ENCODE peak calls at places on chromosomes 12 and 14, in four cellular contexts. One of them, this sample, is unnamed.
A peak's percentile ranks its signal among the peaks of the same experiment; 100 is the strongest.

GRCh38 chr14:74516451-74517155 is 23.0 kb downstream of the ISCA2 start:
- DNase-seq in KBM-7: no peak
- DNase-seq in Daoy: peak; percentile 67
- DNase-seq in HEK293T: no peak
- DNase-seq in this sample: no peak

GRCh38 chr14:28488658-28489057 is 277.9 kb upstream of the FOXG1 start:
- DNase-seq in HEK293T: no peak
- DNase-seq in KBM-7: no peak
- DNase-seq in Daoy: no peak
- DNase-seq in this sample: no peak

GRCh38 chr12:11446372-11446771 is 51.0 kb upstream of the PRB2 start:
- DNase-seq in KBM-7: no peak
- DNase-seq in HEK293T: no peak
- DNase-seq in Daoy: no peak
- DNase-seq in this sample: no peak

GRCh38 chr12:57874166-57875108 is 27.9 kb upstream of the CTDSP2 start:
- DNase-seq in KBM-7: peak; percentile 80
- DNase-seq in Daoy: no peak
- DNase-seq in HEK293T: no peak
- DNase-seq in this sample: no peak

GRCh38 chr12:66453111-66453510 is 150.8 kb downstream of the HELB start:
- DNase-seq in Daoy: no peak
- DNase-seq in KBM-7: no peak
- DNase-seq in HEK293T: no peak
- DNase-seq in this sample: no peak

GRCh38 chr12:96501139-96501741 is 11.9 kb downstream of the CFAP54 start:
- DNase-seq in Daoy: peak; percentile 87
- DNase-seq in HEK293T: no peak
- DNase-seq in KBM-7: peak; percentile 52
- DNase-seq in this sample: no peak

GRCh38 chr12:58241099-58241498 is 299.7 kb downstream of the ATP23 start:
- DNase-seq in HEK293T: no peak
- DNase-seq in KBM-7: no peak
- DNase-seq in Daoy: no peak
- DNase-seq in this sample: no peak

GRCh38 chr12:77947326-77947725 is 116.6 kb downstream of the NAV3 start:
- DNase-seq in HEK293T: no peak
- DNase-seq in KBM-7: no peak
- DNase-seq in Daoy: no peak
- DNase-seq in this sample: no peak

GRCh38 chr12:39047539-39048078 is 142.2 kb upstream of the CPNE8 start:
- DNase-seq in Daoy: no peak
- DNase-seq in KBM-7: no peak
- DNase-seq in HEK293T: peak; percentile 16
- DNase-seq in this sample: no peak

GRCh38 chr12:131845121-131845520 is 16.9 kb downstream of the MMP17 start:
- DNase-seq in Daoy: no peak
- DNase-seq in HEK293T: no peak
- DNase-seq in KBM-7: no peak
- DNase-seq in this sample: no peak

GRCh38 chr12:2291947-2292346 is 239.2 kb downstream of the CACNA1C start:
- DNase-seq in Daoy: no peak
- DNase-seq in HEK293T: no peak
- DNase-seq in KBM-7: no peak
- DNase-seq in this sample: no peak

GRCh38 chr14:34247605-34248004 is 214.4 kb downstream of the SPTSSA start:
- DNase-seq in Daoy: no peak
- DNase-seq in KBM-7: no peak
- DNase-seq in HEK293T: no peak
- DNase-seq in this sample: no peak

GRCh38 chr14:80426686-80427085 is 215.4 kb upstream of the DIO2 start:
- DNase-seq in KBM-7: no peak
- DNase-seq in Daoy: no peak
- DNase-seq in HEK293T: no peak
- DNase-seq in this sample: no peak

GRCh38 chr14:85483037-85483436 is 46.9 kb upstream of the FLRT2 start:
- DNase-seq in Daoy: no peak
- DNase-seq in HEK293T: no peak
- DNase-seq in KBM-7: no peak
- DNase-seq in this sample: no peak

GRCh38 chr12:56029666-56030293 is 8.9 kb downstream of the IKZF4 start:
- DNase-seq in Daoy: peak; percentile 51
- DNase-seq in HEK293T: peak; percentile 63
- DNase-seq in KBM-7: peak; percentile 63
- DNase-seq in this sample: no peak

GRCh38 chr12:1533602-1534304 is 60.6 kb downstream of the FBXL14 start:
- DNase-seq in HEK293T: no peak
- DNase-seq in KBM-7: peak; percentile 61
- DNase-seq in Daoy: peak; percentile 77
- DNase-seq in this sample: no peak

GRCh38 chr12:14782756-14783155 is 20.5 kb downstream of the WBP11 start:
- DNase-seq in HEK293T: no peak
- DNase-seq in Daoy: no peak
- DNase-seq in KBM-7: no peak
- DNase-seq in this sample: no peak

GRCh38 chr12:17372508-17372907 is 717.5 kb downstream of the RERGL start:
- DNase-seq in HEK293T: no peak
- DNase-seq in KBM-7: no peak
- DNase-seq in Daoy: no peak
- DNase-seq in this sample: no peak

GRCh38 chr14:103122578-103123127 is 608 bp upstream of the TNFAIP2 start:
- DNase-seq in HEK293T: no peak
- DNase-seq in KBM-7: peak; percentile 29
- DNase-seq in Daoy: peak; percentile 78
- DNase-seq in this sample: no peak

GRCh38 chr12:4700621-4701026 is 19.6 kb upstream of the GALNT8 start:
- DNase-seq in Daoy: no peak
- DNase-seq in HEK293T: no peak
- DNase-seq in KBM-7: peak; percentile 6
- DNase-seq in this sample: peak; percentile 25

GRCh38 chr12:112115259-112116045 is 6.9 kb upstream of the NAA25 start:
- DNase-seq in Daoy: no peak
- DNase-seq in KBM-7: no peak
- DNase-seq in HEK293T: no peak
- DNase-seq in this sample: no peak

GRCh38 chr14:104545151-104545931 is 34.2 kb upstream of the C14orf180 start:
- DNase-seq in HEK293T: no peak
- DNase-seq in KBM-7: no peak
- DNase-seq in Daoy: peak; percentile 54
- DNase-seq in this sample: peak; percentile 79

GRCh38 chr14:50055461-50056228 is 60.7 kb downstream of the VCPKMT start:
- DNase-seq in KBM-7: no peak
- DNase-seq in Daoy: no peak
- DNase-seq in HEK293T: no peak
- DNase-seq in this sample: no peak

GRCh38 chr14:99133563-99134332 is 138.2 kb downstream of the BCL11B start:
- DNase-seq in HEK293T: no peak
- DNase-seq in Daoy: no peak
- DNase-seq in KBM-7: no peak
- DNase-seq in this sample: no peak

GRCh38 chr14:64944861-64945260 is 2.3 kb upstream of the GPX2 start:
- DNase-seq in Daoy: no peak
- DNase-seq in KBM-7: no peak
- DNase-seq in HEK293T: no peak
- DNase-seq in this sample: no peak

GRCh38 chr12:43750814-43751213 is 7.8 kb downstream of the PUS7L start:
- DNase-seq in KBM-7: no peak
- DNase-seq in Daoy: no peak
- DNase-seq in HEK293T: no peak
- DNase-seq in this sample: no peak